ENCODE peak calls at places on chromosomes 7 and 10, in four cellular contexts. E is HepG2, G is H1, R is GM12878. J is an unnamed sample.

GRCh38 chr10:97612386-97612785 is 20.9 kb downstream of the MORN4 start:
- DNase-seq in G (peak), E (peak), R (no peak), J (peak)

GRCh38 chr7:70829221-70830059 is 302.5 kb upstream of the GALNT17 start:
- DNase-seq in E (peak), R (no peak), G (peak), J (peak)

GRCh38 chr7:83876593-83876992 is 227.7 kb upstream of the SEMA3E start:
- DNase-seq in E (no peak), R (no peak), G (no peak), J (no peak)

GRCh38 chr7:85602196-85602595 is 415.3 kb upstream of the SEMA3D start:
- DNase-seq in G (no peak), R (no peak), E (no peak), J (no peak)

GRCh38 chr10:44962870-44963738 is 3.5 kb downstream of the RASSF4 start:
- DNase-seq in G (no peak), R (no peak), E (peak), J (no peak)

GRCh38 chr10:74869635-74870034 is 43.2 kb downstream of the KAT6B start:
- DNase-seq in E (no peak), R (no peak), G (no peak), J (no peak)

GRCh38 chr7:44073664-44074348 is 8.4 kb upstream of the PGAM2 start:
- DNase-seq in E (no peak), R (no peak), G (no peak), J (no peak)

GRCh38 chr7:80284848-80285247 is 150.2 kb downstream of the GNAI1 start:
- DNase-seq in R (no peak), E (no peak), G (no peak), J (no peak)

GRCh38 chr7:97685952-97686351 is 45.9 kb upstream of the TAC1 start:
- DNase-seq in G (no peak), R (no peak), E (no peak), J (no peak)

GRCh38 chr10:98235876-98236275 is 32.1 kb downstream of the LOXL4 start:
- DNase-seq in G (no peak), E (no peak), R (no peak), J (no peak)

DNA sequence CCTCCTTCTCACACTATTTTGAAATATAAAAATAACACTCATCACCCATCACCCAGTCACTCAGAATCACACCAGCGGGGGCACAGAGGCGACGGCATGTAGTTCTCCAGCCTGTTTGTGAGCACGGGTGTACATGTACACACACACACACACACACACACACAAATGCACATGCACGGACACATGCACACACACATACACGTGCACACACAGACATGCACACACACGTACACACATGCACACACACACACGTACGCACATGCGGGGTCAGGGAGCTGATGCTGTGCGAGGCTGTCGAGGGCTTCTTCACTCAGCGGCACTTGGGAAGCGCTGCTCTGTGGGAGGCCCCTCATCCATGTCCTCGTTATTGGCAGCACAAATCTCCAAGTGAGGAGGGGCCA is 178.8 kb downstream of the ELFN1 start:
- DNase-seq in G (no peak), E (no peak), R (no peak), J (no peak)
- TF ChIP-seq SUZ12 in G (no peak), E (no peak), R (no peak), J (no peak)

GRCh38 chr10:87658383-87658795 is 1.3 kb upstream of the PAPSS2 start:
- DNase-seq in G (no peak), E (no peak), R (no peak), J (no peak)

GRCh38 chr10:87660484-87661133 is 931 bp downstream of the PAPSS2 start:
- DNase-seq in R (no peak), G (no peak), E (no peak), J (no peak)

GRCh38 chr10:87658858-87659555 is 671 bp upstream of the PAPSS2 start:
- DNase-seq in R (no peak), E (no peak), G (no peak), J (no peak)

GRCh38 chr10:87661861-87662785 is 2.4 kb downstream of the PAPSS2 start:
- DNase-seq in E (no peak), G (no peak), R (no peak), J (no peak)

GRCh38 chr10:87659571-87660483 is at the start of gene PAPSS2:
- DNase-seq in R (no peak), G (no peak), E (no peak), J (no peak)
- TF ChIP-seq YY1 in R (no peak), G (no peak), E (no peak), J (no peak)

GRCh38 chr7:47037607-47038006 is 544.3 kb downstream of the TNS3 start:
- DNase-seq in G (no peak), E (no peak), R (no peak), J (no peak)

GRCh38 chr7:47039089-47039648 is 542.7 kb downstream of the TNS3 start:
- DNase-seq in G (peak), R (no peak), E (no peak), J (peak)

GRCh38 chr7:47036909-47037308 is 545.0 kb downstream of the TNS3 start:
- DNase-seq in R (no peak), G (no peak), E (no peak), J (no peak)

GRCh38 chr7:47039899-47040298 is 542.0 kb downstream of the TNS3 start:
- DNase-seq in E (no peak), R (no peak), G (no peak), J (no peak)

GRCh38 chr7:47038621-47039020 is 543.3 kb downstream of the TNS3 start:
- DNase-seq in E (no peak), G (no peak), R (no peak), J (no peak)
- TF ChIP-seq SUZ12 in E (no peak), G (no peak), R (no peak), J (no peak)

GRCh38 chr10:68831961-68832455 is 4.7 kb downstream of the STOX1 start:
- DNase-seq in G (no peak), R (no peak), E (no peak), J (no peak)

GRCh38 chr10:68828833-68829232 is 1.5 kb downstream of the STOX1 start:
- DNase-seq in E (no peak), R (no peak), G (no peak), J (no peak)

GRCh38 chr10:68829494-68829893 is 2.2 kb downstream of the STOX1 start:
- DNase-seq in R (no peak), E (no peak), G (no peak), J (no peak)

GRCh38 chr10:68829952-68830351 is 2.6 kb downstream of the STOX1 start:
- DNase-seq in R (no peak), E (no peak), G (no peak), J (no peak)

GRCh38 chr10:68832596-68832995 is 5.3 kb downstream of the STOX1 start:
- DNase-seq in G (no peak), R (no peak), E (no peak), J (no peak)
- TF ChIP-seq YY1 in G (no peak), R (no peak), E (no peak), J (no peak)

J was measured in NT2/D1.